ENCODE peak calls at places on chromosome 9, in eight cellular contexts. C, Y, L, G, R, I, T and D are unnamed samples.

GRCh38 chr9:36479086-36479485 is 79.0 kb upstream of the RNF38 start:
- DNase-seq in C (no peak), Y (no peak), L (no peak), G (no peak), R (no peak), I (no peak), T (no peak), D (peak)

GRCh38 chr9:119998614-119999013 is 581.4 kb downstream of the CDK5RAP2 start:
- DNase-seq in C (no peak), Y (no peak), L (no peak), G (no peak), R (no peak), I (no peak), T (no peak), D (no peak)

GRCh38 chr9:630817-631216 is 210.7 kb upstream of the DMRT1 start:
- DNase-seq in C (peak), Y (no peak), L (no peak), G (no peak), R (peak), I (no peak), T (no peak), D (no peak)

GRCh38 chr9:7058539-7058938 is 300.8 kb downstream of the KDM4C start:
- DNase-seq in C (peak), Y (no peak), L (no peak), G (no peak), R (no peak), I (no peak), T (no peak), D (no peak)

GRCh38 chr9:846852-847251 is 5.4 kb downstream of the DMRT1 start:
- DNase-seq in C (no peak), Y (no peak), L (no peak), G (no peak), R (no peak), I (no peak), T (no peak), D (no peak)

GRCh38 chr9:100058699-100059579 is 39.9 kb downstream of the ERP44 start:
- DNase-seq in C (no peak), Y (no peak), L (peak), G (no peak), R (no peak), I (no peak), T (no peak), D (no peak)

GRCh38 chr9:115411993-115412452 is 294.1 kb upstream of the TNC start:
- DNase-seq in C (no peak), Y (no peak), L (no peak), G (no peak), R (peak), I (no peak), T (no peak), D (no peak)

GRCh38 chr9:35907732-35908483 is 1.4 kb upstream of the SPAAR start:
- DNase-seq in C (peak), Y (no peak), L (no peak), G (no peak), R (peak), I (no peak), T (no peak), D (peak)

GRCh38 chr9:120723547-120723946 is 9.3 kb upstream of the MEGF9 start:
- DNase-seq in C (peak), Y (no peak), L (no peak), G (no peak), R (peak), I (no peak), T (no peak), D (no peak)